ENCODE peak calls at places on chromosomes 5 and 9, in ten cellular contexts. S, U, P, H, X, O, V, C, K and N are unnamed samples.

GRCh38 chr5:169168288-169168687 is 132.7 kb downstream of the SLIT3 start:
- DNase-seq in X (no peak), S (no peak), C (no peak), U (no peak), K (no peak), O (no peak), H (no peak), V (no peak), P (no peak), N (no peak)

GRCh38 chr9:78029601-78030552 is 1.7 kb downstream of the GNAQ start:
- DNase-seq in K (no peak), X (no peak), P (peak), O (no peak), U (peak), H (peak), C (no peak), V (peak), S (no peak), N (peak)

GRCh38 chr5:141640698-141641097 is 3.9 kb downstream of the RELL2 start:
- DNase-seq in K (no peak), O (no peak), S (no peak), V (no peak), P (no peak), C (no peak), H (no peak), X (no peak), U (no peak), N (no peak)

GRCh38 chr5:80438739-80439138 is 30.9 kb downstream of the ZFYVE16 start:
- DNase-seq in K (no peak), X (no peak), H (no peak), V (no peak), C (no peak), S (no peak), P (no peak), O (no peak), U (no peak), N (no peak)

GRCh38 chr5:124310453-124310852 is 436.0 kb downstream of the ZNF608 start:
- DNase-seq in K (no peak), O (no peak), X (no peak), U (no peak), C (no peak), V (no peak), P (no peak), H (no peak), S (no peak), N (peak)

GRCh38 chr9:37944671-37945481 is 40.9 kb upstream of the SLC25A51 start:
- DNase-seq in H (no peak), K (no peak), X (no peak), P (no peak), S (no peak), C (no peak), O (no peak), V (no peak), U (peak), N (peak)

GRCh38 chr5:148976569-148977321 is 86.1 kb downstream of the SH3TC2 start:
- DNase-seq in V (no peak), O (no peak), U (no peak), H (no peak), S (no peak), K (peak), P (no peak), X (no peak), C (no peak), N (peak)

GRCh38 chr5:176899946-176900782 is 1.0 kb upstream of the HK3 start:
- DNase-seq in C (no peak), O (no peak), V (no peak), U (no peak), P (no peak), X (no peak), H (no peak), K (no peak), S (no peak), N (no peak)

GRCh38 chr5:52999357-52999949 is 10.3 kb downstream of the ITGA2 start:
- DNase-seq in C (no peak), V (no peak), P (no peak), O (no peak), X (no peak), H (no peak), U (no peak), K (peak), S (no peak), N (no peak)

GRCh38 chr5:163458778-163459405 is 1.0 kb downstream of the NUDCD2 start:
- DNase-seq in S (no peak), H (no peak), O (no peak), C (no peak), X (no peak), P (no peak), V (no peak), K (no peak), U (no peak), N (peak)

GRCh38 chr5:65624570-65625555 is at the start of the genes SHLD3 and TRAPPC13:
- DNase-seq in U (peak), H (peak), K (peak), X (peak), O (peak), V (peak), P (peak), S (peak), C (peak), N (peak)
- TF ChIP-seq CTCF in U (no peak), H (peak), K (no peak), X (no peak), O (no peak), V (no peak), P (no peak), S (no peak), C (no peak), N (no peak)

GRCh38 chr9:134948149-134948548 is 30.4 kb upstream of the FCN1 start:
- DNase-seq in X (no peak), H (no peak), U (no peak), S (no peak), V (no peak), C (no peak), O (no peak), P (no peak), K (no peak), N (no peak)
- TF ChIP-seq CTCF in X (no peak), H (no peak), U (no peak), S (no peak), V (no peak), C (no peak), O (no peak), P (no peak), K (no peak), N (no peak)

DNA sequence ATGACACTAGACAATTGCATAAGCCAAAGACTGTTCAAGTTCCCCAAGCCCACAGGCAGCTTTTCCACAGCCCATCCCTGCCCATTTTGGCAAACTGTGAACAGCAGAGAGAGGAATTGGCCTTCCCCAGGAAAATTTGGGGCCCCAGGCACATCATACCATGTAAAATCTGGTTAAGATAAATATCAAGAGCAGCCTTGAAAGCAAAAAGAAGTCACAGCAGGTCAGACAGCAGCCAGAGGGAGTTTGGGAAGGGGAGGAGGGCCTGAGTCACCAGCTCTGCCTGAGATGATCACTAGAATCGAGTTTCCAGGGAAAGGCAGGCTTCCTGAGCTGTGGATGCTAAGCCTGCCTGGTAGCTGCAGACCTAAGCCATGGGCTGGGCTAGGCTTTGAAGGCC is 179.2 kb downstream of the RFK start:
- DNase-seq in K (peak), S (no peak), V (no peak), P (no peak), O (no peak), C (no peak), H (no peak), U (peak), X (no peak), N (peak)
- TF ChIP-seq CTCF in K (peak), S (no peak), V (no peak), P (no peak), O (no peak), C (no peak), H (no peak), U (no peak), X (no peak), N (no peak)

DNA sequence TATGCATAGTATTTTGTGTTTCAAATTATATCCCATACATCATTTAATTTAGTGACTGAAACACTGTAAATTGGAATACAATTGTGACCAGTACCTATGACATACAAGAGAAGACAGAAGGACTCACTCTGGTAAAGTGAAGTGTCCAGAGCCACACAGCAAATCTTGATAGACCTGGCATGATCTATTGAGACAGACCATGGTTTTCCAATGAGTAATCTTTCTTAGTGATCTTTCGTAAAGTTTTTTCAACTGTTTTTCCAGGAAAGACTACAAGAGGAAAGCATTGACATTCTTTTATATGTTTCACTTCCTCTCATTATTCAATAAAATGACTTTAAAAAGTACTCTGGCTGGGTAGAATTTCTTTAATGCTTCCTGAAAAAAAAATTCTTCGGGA is 43.3 kb upstream of the ALDH1A1 start:
- DNase-seq in U (no peak), P (peak), X (no peak), S (no peak), V (no peak), C (no peak), K (peak), O (no peak), H (no peak), N (no peak)
- TF ChIP-seq CTCF in U (no peak), P (no peak), X (no peak), S (no peak), V (no peak), C (no peak), K (no peak), O (no peak), H (no peak), N (no peak)

GRCh38 chr5:173885481-173886010 is 2.6 kb upstream of the CPEB4 start:
- DNase-seq in V (no peak), S (no peak), H (no peak), C (no peak), K (no peak), X (no peak), O (no peak), U (no peak), P (no peak), N (no peak)
- TF ChIP-seq CTCF in V (no peak), S (no peak), H (no peak), C (no peak), K (no peak), X (no peak), O (no peak), U (no peak), P (no peak), N (no peak)

GRCh38 chr5:65382582-65382981 is 99.1 kb downstream of the ADAMTS6 start:
- DNase-seq in C (no peak), O (no peak), K (no peak), P (no peak), H (no peak), U (no peak), S (no peak), X (no peak), V (no peak), N (no peak)
- TF ChIP-seq CTCF in C (no peak), O (no peak), K (no peak), P (no peak), H (no peak), U (no peak), S (no peak), X (no peak), V (no peak), N (no peak)

GRCh38 chr5:179908528-179908927 is 831 bp upstream of the TBC1D9B start:
- DNase-seq in X (peak), H (peak), K (no peak), V (no peak), S (no peak), O (peak), P (no peak), C (no peak), U (no peak), N (no peak)
- TF ChIP-seq CTCF in X (peak), H (no peak), K (peak), V (no peak), S (no peak), O (peak), P (no peak), C (no peak), U (no peak), N (no peak)

DNA sequence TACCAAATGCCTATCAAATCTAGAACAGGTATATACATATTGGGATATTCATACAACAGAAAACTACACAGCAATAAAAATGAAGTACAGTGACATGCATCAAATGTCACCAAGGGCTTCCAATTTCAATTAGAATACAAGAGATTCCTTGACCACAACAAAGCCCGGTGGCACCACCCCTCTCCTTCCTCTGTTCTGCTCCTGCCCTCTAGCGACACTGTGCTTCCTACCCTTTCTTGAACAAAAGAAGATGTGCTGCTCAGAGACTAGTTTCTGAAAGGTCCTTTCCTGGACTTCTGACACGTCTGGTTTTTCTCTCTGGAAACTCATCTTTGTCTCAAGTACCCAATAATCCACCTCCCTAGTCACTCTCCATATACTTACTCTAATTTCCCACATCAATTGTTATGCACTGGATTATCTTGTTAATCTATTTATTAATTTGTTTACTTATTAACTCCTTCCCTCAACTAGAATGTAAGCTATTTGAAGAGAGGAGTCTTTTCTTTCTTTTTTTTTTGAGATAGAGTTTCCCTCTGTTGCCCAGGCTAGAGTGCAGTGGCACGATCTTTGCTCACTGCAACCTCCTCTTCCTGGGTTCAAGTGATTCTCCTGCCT is 70.4 kb upstream of the CTSV start:
- DNase-seq in X (peak), C (peak), U (peak), O (peak), S (no peak), K (peak), P (peak), H (no peak), V (peak), N (peak)
- TF ChIP-seq CTCF in X (peak), C (peak), U (peak), O (peak), S (peak), K (peak), P (peak), H (peak), V (peak), N (peak)

DNA sequence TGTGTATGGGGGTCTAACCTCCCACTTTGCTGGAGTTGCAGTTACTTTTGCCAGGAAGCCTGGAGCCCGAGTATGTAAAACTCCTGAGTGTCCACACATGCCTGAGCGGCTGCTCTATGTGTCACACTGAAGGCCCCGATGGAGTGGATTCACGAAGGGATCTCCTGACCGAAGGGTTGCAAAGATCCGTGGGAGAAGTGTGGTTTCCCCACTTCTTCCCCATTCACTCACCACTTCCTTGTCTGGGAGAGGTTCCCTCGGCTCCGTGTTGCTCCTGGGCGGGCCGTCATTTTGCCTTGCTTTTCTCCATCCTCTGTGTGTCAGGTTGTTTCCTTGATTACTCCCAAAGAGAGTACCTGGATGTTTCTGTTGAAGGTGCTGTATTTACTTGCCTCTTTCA is 16.2 kb upstream of the IL3 start:
- DNase-seq in V (no peak), K (no peak), H (no peak), P (no peak), O (no peak), X (no peak), U (no peak), S (no peak), C (no peak), N (no peak)
- TF ChIP-seq CTCF in V (no peak), K (no peak), H (no peak), P (no peak), O (no peak), X (no peak), U (no peak), S (no peak), C (no peak), N (no peak)

GRCh38 chr9:116572095-116572748 is 114.9 kb upstream of the TRIM32 start:
- DNase-seq in H (peak), P (peak), K (peak), C (peak), O (peak), U (peak), X (peak), V (peak), S (peak), N (peak)
- TF ChIP-seq CTCF in H (peak), P (peak), K (peak), C (peak), O (peak), U (peak), X (peak), V (peak), S (peak), N (peak)